ENCODE peak calls at places on chromosomes 2 and 18, in ten cellular contexts. One of them, this sample, is unnamed.

GRCh38 chr2:130332271-130333073 is 10.2 kb upstream of the IMP4 start:
- DNase-seq in T-helper 22 cell: no peak
- DNase-seq in NCI-H510A: peak; percentile 25
- DNase-seq in endothelial cell: peak; percentile 86
- DNase-seq in iPS-NIHi11: peak; percentile 81
- DNase-seq in T-cell: peak; percentile 29
- DNase-seq in HCEC 1CT: peak; percentile 84
- DNase-seq in NCI-H2171 treated with DMSO at 0.1 percent for 48 hours: peak; percentile 71
- DNase-seq in A549: peak; percentile 52
- DNase-seq in SJSA1: peak; percentile 79
- DNase-seq in this sample: peak; percentile 39

GRCh38 chr2:146978891-146979555 is 865.8 kb upstream of the ACVR2A start:
- DNase-seq in NCI-H510A: no peak
- DNase-seq in T-cell: no peak
- DNase-seq in iPS-NIHi11: no peak
- DNase-seq in SJSA1: no peak
- DNase-seq in endothelial cell: no peak
- DNase-seq in A549: no peak
- DNase-seq in T-helper 22 cell: no peak
- DNase-seq in NCI-H2171 treated with DMSO at 0.1 percent for 48 hours: no peak
- DNase-seq in HCEC 1CT: no peak
- DNase-seq in this sample: no peak

GRCh38 chr2:13818002-13818401 is 814.5 kb upstream of the LRATD1 start:
- DNase-seq in NCI-H510A: no peak
- DNase-seq in endothelial cell: no peak
- DNase-seq in T-cell: no peak
- DNase-seq in SJSA1: no peak
- DNase-seq in iPS-NIHi11: no peak
- DNase-seq in A549: no peak
- DNase-seq in HCEC 1CT: no peak
- DNase-seq in T-helper 22 cell: no peak
- DNase-seq in NCI-H2171 treated with DMSO at 0.1 percent for 48 hours: no peak
- DNase-seq in this sample: no peak

GRCh38 chr2:229180658-229181057 is 90.4 kb downstream of the PID1 start:
- DNase-seq in NCI-H510A: no peak
- DNase-seq in SJSA1: no peak
- DNase-seq in T-helper 22 cell: no peak
- DNase-seq in HCEC 1CT: no peak
- DNase-seq in T-cell: no peak
- DNase-seq in endothelial cell: no peak
- DNase-seq in A549: no peak
- DNase-seq in NCI-H2171 treated with DMSO at 0.1 percent for 48 hours: no peak
- DNase-seq in iPS-NIHi11: no peak
- DNase-seq in this sample: no peak

GRCh38 chr18:59605633-59606192 is 91.5 kb downstream of the CCBE1 start:
- DNase-seq in HCEC 1CT: peak; percentile 44
- DNase-seq in T-helper 22 cell: no peak
- DNase-seq in SJSA1: peak; percentile 78
- DNase-seq in T-cell: no peak
- DNase-seq in NCI-H2171 treated with DMSO at 0.1 percent for 48 hours: no peak
- DNase-seq in endothelial cell: no peak
- DNase-seq in iPS-NIHi11: no peak
- DNase-seq in NCI-H510A: no peak
- DNase-seq in A549: no peak
- DNase-seq in this sample: no peak

GRCh38 chr2:119531292-119531691 is 7.0 kb upstream of the SCTR start:
- DNase-seq in SJSA1: no peak
- DNase-seq in T-helper 22 cell: no peak
- DNase-seq in T-cell: no peak
- DNase-seq in NCI-H2171 treated with DMSO at 0.1 percent for 48 hours: peak; percentile 30
- DNase-seq in endothelial cell: no peak
- DNase-seq in NCI-H510A: no peak
- DNase-seq in A549: no peak
- DNase-seq in iPS-NIHi11: no peak
- DNase-seq in HCEC 1CT: no peak
- DNase-seq in this sample: no peak

GRCh38 chr18:8301427-8302172 is 307.6 kb upstream of the RAB12 start:
- DNase-seq in HCEC 1CT: no peak
- DNase-seq in A549: no peak
- DNase-seq in SJSA1: no peak
- DNase-seq in endothelial cell: no peak
- DNase-seq in T-cell: no peak
- DNase-seq in iPS-NIHi11: no peak
- DNase-seq in T-helper 22 cell: no peak
- DNase-seq in NCI-H510A: peak; percentile 64
- DNase-seq in NCI-H2171 treated with DMSO at 0.1 percent for 48 hours: peak; percentile 32
- DNase-seq in this sample: peak; percentile 67

GRCh38 chr2:27689424-27689823 is 25.7 kb downstream of the SLC4A1AP start:
- DNase-seq in HCEC 1CT: peak; percentile 9
- DNase-seq in A549: no peak
- DNase-seq in endothelial cell: no peak
- DNase-seq in T-cell: no peak
- DNase-seq in SJSA1: no peak
- DNase-seq in iPS-NIHi11: no peak
- DNase-seq in T-helper 22 cell: no peak
- DNase-seq in NCI-H2171 treated with DMSO at 0.1 percent for 48 hours: peak; percentile 38
- DNase-seq in NCI-H510A: no peak
- DNase-seq in this sample: peak; percentile 7

GRCh38 chr2:54455584-54456525 is at the start of gene SPTBN1:
- DNase-seq in NCI-H2171 treated with DMSO at 0.1 percent for 48 hours: peak; percentile 77
- DNase-seq in NCI-H510A: peak; percentile 82
- DNase-seq in iPS-NIHi11: peak; percentile 92
- DNase-seq in T-cell: peak; percentile 12
- DNase-seq in SJSA1: peak; percentile 93
- DNase-seq in HCEC 1CT: peak; percentile 85
- DNase-seq in T-helper 22 cell: peak; percentile 7
- DNase-seq in endothelial cell: peak; percentile 94
- DNase-seq in A549: peak; percentile 76
- DNase-seq in this sample: peak; percentile 98

GRCh38 chr18:49747876-49748275 is 65.5 kb downstream of the ACAA2 start:
- DNase-seq in NCI-H510A: no peak
- DNase-seq in T-helper 22 cell: no peak
- DNase-seq in A549: no peak
- DNase-seq in NCI-H2171 treated with DMSO at 0.1 percent for 48 hours: no peak
- DNase-seq in SJSA1: peak; percentile 64
- DNase-seq in endothelial cell: no peak
- DNase-seq in HCEC 1CT: no peak
- DNase-seq in iPS-NIHi11: no peak
- DNase-seq in T-cell: no peak
- DNase-seq in this sample: no peak

GRCh38 chr2:174062934-174063333 is 97.8 kb upstream of the SP3 start:
- DNase-seq in iPS-NIHi11: peak; percentile 20
- DNase-seq in T-helper 22 cell: no peak
- DNase-seq in endothelial cell: no peak
- DNase-seq in NCI-H510A: no peak
- DNase-seq in T-cell: no peak
- DNase-seq in NCI-H2171 treated with DMSO at 0.1 percent for 48 hours: no peak
- DNase-seq in A549: no peak
- DNase-seq in SJSA1: no peak
- DNase-seq in HCEC 1CT: no peak
- DNase-seq in this sample: no peak

GRCh38 chr2:100744589-100744988 is 75.3 kb upstream of the NPAS2 start:
- DNase-seq in NCI-H2171 treated with DMSO at 0.1 percent for 48 hours: no peak
- DNase-seq in T-cell: no peak
- DNase-seq in A549: no peak
- DNase-seq in iPS-NIHi11: no peak
- DNase-seq in T-helper 22 cell: no peak
- DNase-seq in HCEC 1CT: no peak
- DNase-seq in SJSA1: no peak
- DNase-seq in NCI-H510A: no peak
- DNase-seq in endothelial cell: no peak
- DNase-seq in this sample: no peak

GRCh38 chr18:3457261-3457724 is 7.3 kb downstream of the TGIF1 start:
- DNase-seq in NCI-H510A: no peak
- DNase-seq in iPS-NIHi11: no peak
- DNase-seq in A549: no peak
- DNase-seq in T-helper 22 cell: no peak
- DNase-seq in NCI-H2171 treated with DMSO at 0.1 percent for 48 hours: no peak
- DNase-seq in endothelial cell: no peak
- DNase-seq in T-cell: no peak
- DNase-seq in HCEC 1CT: no peak
- DNase-seq in SJSA1: no peak
- DNase-seq in this sample: no peak

GRCh38 chr2:70988151-70988550 is 6.5 kb downstream of the TEX261 start:
- DNase-seq in HCEC 1CT: no peak
- DNase-seq in T-cell: no peak
- DNase-seq in SJSA1: peak; percentile 25
- DNase-seq in A549: no peak
- DNase-seq in iPS-NIHi11: no peak
- DNase-seq in NCI-H510A: no peak
- DNase-seq in NCI-H2171 treated with DMSO at 0.1 percent for 48 hours: no peak
- DNase-seq in endothelial cell: no peak
- DNase-seq in T-helper 22 cell: no peak
- DNase-seq in this sample: no peak

GRCh38 chr2:190791983-190792575 is 88.5 kb upstream of the GLS start:
- DNase-seq in SJSA1: no peak
- DNase-seq in NCI-H510A: no peak
- DNase-seq in HCEC 1CT: peak; percentile 5
- DNase-seq in A549: no peak
- DNase-seq in iPS-NIHi11: no peak
- DNase-seq in T-helper 22 cell: no peak
- DNase-seq in T-cell: no peak
- DNase-seq in endothelial cell: no peak
- DNase-seq in NCI-H2171 treated with DMSO at 0.1 percent for 48 hours: no peak
- DNase-seq in this sample: no peak

GRCh38 chr2:162029287-162029901 is 44.6 kb downstream of the DPP4 start:
- DNase-seq in HCEC 1CT: peak; percentile 73
- DNase-seq in T-cell: no peak
- DNase-seq in endothelial cell: no peak
- DNase-seq in SJSA1: no peak
- DNase-seq in iPS-NIHi11: no peak
- DNase-seq in T-helper 22 cell: no peak
- DNase-seq in NCI-H510A: no peak
- DNase-seq in NCI-H2171 treated with DMSO at 0.1 percent for 48 hours: no peak
- DNase-seq in A549: peak; percentile 13
- DNase-seq in this sample: no peak

GRCh38 chr2:54419855-54420550 is 36.1 kb upstream of the SPTBN1 start:
- DNase-seq in endothelial cell: no peak
- DNase-seq in NCI-H510A: no peak
- DNase-seq in T-helper 22 cell: no peak
- DNase-seq in NCI-H2171 treated with DMSO at 0.1 percent for 48 hours: no peak
- DNase-seq in T-cell: no peak
- DNase-seq in A549: no peak
- DNase-seq in iPS-NIHi11: no peak
- DNase-seq in SJSA1: no peak
- DNase-seq in HCEC 1CT: no peak
- DNase-seq in this sample: no peak

GRCh38 chr2:150387586-150388288 is 99.7 kb downstream of the RND3 start:
- DNase-seq in SJSA1: no peak
- DNase-seq in T-helper 22 cell: no peak
- DNase-seq in A549: no peak
- DNase-seq in T-cell: no peak
- DNase-seq in NCI-H2171 treated with DMSO at 0.1 percent for 48 hours: no peak
- DNase-seq in HCEC 1CT: no peak
- DNase-seq in endothelial cell: no peak
- DNase-seq in iPS-NIHi11: no peak
- DNase-seq in NCI-H510A: no peak
- DNase-seq in this sample: no peak

GRCh38 chr2:232207174-232207573 is 171.4 kb upstream of the ALPP start:
- DNase-seq in NCI-H510A: no peak
- DNase-seq in T-helper 22 cell: no peak
- DNase-seq in A549: no peak
- DNase-seq in endothelial cell: no peak
- DNase-seq in iPS-NIHi11: no peak
- DNase-seq in SJSA1: no peak
- DNase-seq in T-cell: no peak
- DNase-seq in NCI-H2171 treated with DMSO at 0.1 percent for 48 hours: no peak
- DNase-seq in HCEC 1CT: no peak
- DNase-seq in this sample: no peak

GRCh38 chr2:183010112-183010511 is 28.1 kb downstream of the NCKAP1 start:
- DNase-seq in NCI-H510A: peak; percentile 82
- DNase-seq in SJSA1: no peak
- DNase-seq in endothelial cell: no peak
- DNase-seq in NCI-H2171 treated with DMSO at 0.1 percent for 48 hours: peak; percentile 83
- DNase-seq in A549: no peak
- DNase-seq in T-cell: no peak
- DNase-seq in iPS-NIHi11: peak; percentile 66
- DNase-seq in HCEC 1CT: peak; percentile 41
- DNase-seq in T-helper 22 cell: no peak
- DNase-seq in this sample: no peak

GRCh38 chr2:113826346-113827285 is 63.3 kb upstream of the ACTR3 start:
- DNase-seq in NCI-H510A: no peak
- DNase-seq in A549: no peak
- DNase-seq in SJSA1: no peak
- DNase-seq in endothelial cell: no peak
- DNase-seq in T-helper 22 cell: no peak
- DNase-seq in iPS-NIHi11: peak; percentile 58
- DNase-seq in NCI-H2171 treated with DMSO at 0.1 percent for 48 hours: no peak
- DNase-seq in HCEC 1CT: no peak
- DNase-seq in T-cell: no peak
- DNase-seq in this sample: no peak

GRCh38 chr2:28413896-28414290 is 21.2 kb downstream of the FOSL2 start:
- DNase-seq in HCEC 1CT: no peak
- DNase-seq in T-cell: no peak
- DNase-seq in iPS-NIHi11: no peak
- DNase-seq in T-helper 22 cell: no peak
- DNase-seq in NCI-H2171 treated with DMSO at 0.1 percent for 48 hours: peak; percentile 47
- DNase-seq in NCI-H510A: no peak
- DNase-seq in SJSA1: no peak
- DNase-seq in endothelial cell: no peak
- DNase-seq in A549: no peak
- DNase-seq in this sample: no peak

GRCh38 chr2:30722936-30723725 is 84.1 kb downstream of the CAPN13 start:
- DNase-seq in T-cell: no peak
- DNase-seq in NCI-H2171 treated with DMSO at 0.1 percent for 48 hours: no peak
- DNase-seq in NCI-H510A: no peak
- DNase-seq in iPS-NIHi11: no peak
- DNase-seq in T-helper 22 cell: no peak
- DNase-seq in SJSA1: no peak
- DNase-seq in endothelial cell: no peak
- DNase-seq in A549: no peak
- DNase-seq in HCEC 1CT: no peak
- DNase-seq in this sample: no peak

GRCh38 chr2:228344531-228344930 is 163.0 kb upstream of the SPHKAP start:
- DNase-seq in HCEC 1CT: no peak
- DNase-seq in SJSA1: no peak
- DNase-seq in endothelial cell: no peak
- DNase-seq in iPS-NIHi11: no peak
- DNase-seq in T-cell: no peak
- DNase-seq in T-helper 22 cell: no peak
- DNase-seq in NCI-H510A: no peak
- DNase-seq in A549: no peak
- DNase-seq in NCI-H2171 treated with DMSO at 0.1 percent for 48 hours: no peak
- DNase-seq in this sample: no peak

GRCh38 chr2:31208240-31208639 is 9.1 kb downstream of the CAPN14 start:
- DNase-seq in T-helper 22 cell: no peak
- DNase-seq in NCI-H510A: no peak
- DNase-seq in SJSA1: no peak
- DNase-seq in HCEC 1CT: no peak
- DNase-seq in iPS-NIHi11: no peak
- DNase-seq in T-cell: no peak
- DNase-seq in A549: no peak
- DNase-seq in NCI-H2171 treated with DMSO at 0.1 percent for 48 hours: no peak
- DNase-seq in endothelial cell: no peak
- DNase-seq in this sample: no peak

GRCh38 chr2:237429761-237430160 is 15.8 kb upstream of the COL6A3 start:
- DNase-seq in endothelial cell: no peak
- DNase-seq in NCI-H2171 treated with DMSO at 0.1 percent for 48 hours: no peak
- DNase-seq in A549: no peak
- DNase-seq in NCI-H510A: no peak
- DNase-seq in T-cell: peak; percentile 12
- DNase-seq in iPS-NIHi11: no peak
- DNase-seq in T-helper 22 cell: no peak
- DNase-seq in SJSA1: no peak
- DNase-seq in HCEC 1CT: no peak
- DNase-seq in this sample: no peak

GRCh38 chr2:181275643-181276070 is 181.5 kb upstream of the ITGA4 start:
- DNase-seq in endothelial cell: no peak
- DNase-seq in iPS-NIHi11: peak; percentile 9
- DNase-seq in NCI-H2171 treated with DMSO at 0.1 percent for 48 hours: no peak
- DNase-seq in T-helper 22 cell: no peak
- DNase-seq in SJSA1: no peak
- DNase-seq in A549: no peak
- DNase-seq in HCEC 1CT: no peak
- DNase-seq in NCI-H510A: no peak
- DNase-seq in T-cell: peak; percentile 14
- DNase-seq in this sample: no peak

GRCh38 chr18:77066689-77067088 is 65.9 kb downstream of the MBP start:
- DNase-seq in endothelial cell: no peak
- DNase-seq in NCI-H2171 treated with DMSO at 0.1 percent for 48 hours: no peak
- DNase-seq in T-helper 22 cell: no peak
- DNase-seq in T-cell: no peak
- DNase-seq in iPS-NIHi11: no peak
- DNase-seq in A549: no peak
- DNase-seq in SJSA1: no peak
- DNase-seq in NCI-H510A: no peak
- DNase-seq in HCEC 1CT: no peak
- DNase-seq in this sample: no peak

This sample was measured in SHP77.